ENCODE peak calls at places on chromosomes 1 and 21, in five cellular contexts. A, W, S, C and P are unnamed samples.

GRCh38 chr1:229675396-229675795 is 49.3 kb downstream of the URB2 start:
- DNase-seq in S (no peak), C (no peak), W (no peak), A (no peak), P (no peak)

GRCh38 chr1:160724445-160725242 is 13.0 kb upstream of the CD48 start:
- DNase-seq in W (no peak), C (no peak), A (no peak), S (no peak), P (no peak)

GRCh38 chr1:87204441-87204840 is 124.2 kb upstream of the LMO4 start:
- DNase-seq in W (no peak), C (no peak), A (no peak), S (no peak), P (no peak)

GRCh38 chr1:82449671-82450070 is 648.9 kb downstream of the ADGRL2 start:
- DNase-seq in C (no peak), A (no peak), W (no peak), S (no peak), P (no peak)

GRCh38 chr1:31372961-31373896 is at the start of gene FABP3:
- DNase-seq in A (no peak), C (no peak), W (no peak), S (peak; percentile 73), P (peak; percentile 20)

GRCh38 chr1:210294991-210295773 is 33.5 kb upstream of the HHAT start:
- DNase-seq in C (no peak), W (no peak), S (no peak), A (no peak), P (peak; percentile 68)

GRCh38 chr1:202834771-202835547 is 24.2 kb downstream of the PCAT6 start:
- DNase-seq in S (no peak), C (no peak), A (no peak), W (no peak), P (no peak)

GRCh38 chr1:221230605-221231004 is 351.4 kb downstream of the HLX start:
- DNase-seq in S (no peak), C (no peak), A (no peak), W (no peak), P (peak; percentile 43)

GRCh38 chr1:33667386-33668282 is 195.2 kb downstream of the ZSCAN20 start:
- DNase-seq in C (no peak), W (no peak), A (no peak), S (no peak), P (no peak)

GRCh38 chr1:44377925-44378784 is 23.1 kb upstream of the ERI3 start:
- DNase-seq in A (peak; percentile 24), C (peak; percentile 24), W (peak; percentile 16), S (peak; percentile 63), P (peak; percentile 24)

GRCh38 chr1:219938706-219939105 is 10.3 kb upstream of the SLC30A10 start:
- DNase-seq in A (no peak), S (no peak), C (no peak), W (no peak), P (no peak)

GRCh38 chr1:165056914-165057313 is 299.6 kb downstream of the LMX1A start:
- DNase-seq in S (peak; percentile 49), A (no peak), C (no peak), W (no peak), P (peak; percentile 33)

GRCh38 chr1:37477198-37477931 is 3.0 kb downstream of the ZC3H12A start:
- DNase-seq in A (peak; percentile 79), W (peak; percentile 89), C (peak; percentile 78), S (no peak), P (no peak)

GRCh38 chr21:44432841-44433790 is 22.2 kb upstream of the LRRC3 start:
- DNase-seq in A (no peak), C (no peak), S (no peak), W (no peak), P (no peak)

GRCh38 chr1:111192643-111193519 is 7.6 kb downstream of the DENND2D start:
- DNase-seq in A (no peak), S (no peak), C (no peak), W (no peak), P (no peak)

GRCh38 chr1:243601720-243602119 is 248.3 kb downstream of the AKT3 start:
- DNase-seq in S (no peak), C (no peak), W (no peak), A (no peak), P (no peak)

GRCh38 chr1:172143384-172144025 is 277.0 kb upstream of the C1orf105 start:
- DNase-seq in S (no peak), C (no peak), W (no peak), A (no peak), P (no peak)

GRCh38 chr1:234712891-234713305 is 102.9 kb upstream of the IRF2BP2 start:
- DNase-seq in C (no peak), A (no peak), S (no peak), W (no peak), P (no peak)

GRCh38 chr1:206506803-206507394 is 432 bp upstream of the RASSF5 start:
- DNase-seq in A (no peak), S (no peak), C (no peak), W (peak; percentile 21), P (no peak)

GRCh38 chr1:64038965-64039926 is 164.2 kb upstream of the UBE2U start:
- DNase-seq in C (no peak), S (peak; percentile 2), W (no peak), A (no peak), P (peak; percentile 47)

GRCh38 chr1:118923319-118923718 is 64.8 kb downstream of the TBX15 start:
- DNase-seq in C (no peak), A (no peak), S (no peak), W (no peak), P (no peak)

GRCh38 chr1:83318361-83318760 is 680.6 kb downstream of the TTLL7 start:
- DNase-seq in A (no peak), C (no peak), S (no peak), W (no peak), P (no peak)

GRCh38 chr1:168369655-168370054 is 89.0 kb downstream of the TBX19 start:
- DNase-seq in A (no peak), S (no peak), C (no peak), W (no peak), P (no peak)

GRCh38 chr21:46619846-46620245 is 15.0 kb upstream of the S100B start:
- DNase-seq in S (no peak), C (no peak), A (no peak), W (no peak), P (no peak)

GRCh38 chr1:115429884-115430283 is 91.8 kb upstream of the NGF start:
- DNase-seq in W (no peak), A (no peak), C (no peak), S (no peak), P (no peak)

GRCh38 chr1:96820111-96820510 is 98.5 kb downstream of the PTBP2 start:
- DNase-seq in W (no peak), S (no peak), A (no peak), C (no peak), P (no peak)

GRCh38 chr1:201348211-201348566 is 29.3 kb downstream of the TNNT2 start:
- DNase-seq in C (no peak), S (peak; percentile 17), A (no peak), W (no peak), P (peak; percentile 32)

GRCh38 chr1:92972413-92973129 is 11.3 kb upstream of the DIPK1A start:
- DNase-seq in A (no peak), S (no peak), C (no peak), W (no peak), P (no peak)

GRCh38 chr1:56866656-56867055 is 12.1 kb downstream of the C8A start:
- DNase-seq in A (no peak), C (no peak), S (no peak), W (no peak), P (no peak)

GRCh38 chr1:92571578-92571977 is 84.9 kb upstream of the GFI1 start:
- DNase-seq in S (no peak), C (no peak), W (no peak), A (no peak), P (no peak)

GRCh38 chr1:83818916-83819315 is 180.0 kb downstream of the TTLL7 start:
- DNase-seq in C (no peak), A (no peak), W (no peak), S (no peak), P (no peak)

GRCh38 chr1:88740784-88741183 is 56.7 kb downstream of the PKN2 start:
- DNase-seq in S (no peak), W (no peak), A (no peak), C (no peak), P (no peak)

GRCh38 chr1:4596486-4596885 is 57.9 kb upstream of the AJAP1 start:
- DNase-seq in S (no peak), A (no peak), C (no peak), W (no peak), P (no peak)

GRCh38 chr1:74193908-74194307 is 4.1 kb downstream of the LRRIQ3 start:
- DNase-seq in W (no peak), A (no peak), C (no peak), S (no peak), P (no peak)

GRCh38 chr1:101632548-101633256 is 364.0 kb downstream of the OLFM3 start:
- DNase-seq in A (no peak), S (no peak), W (no peak), C (no peak), P (peak; percentile 39)

GRCh38 chr1:10693497-10694273 is 102.8 kb downstream of the CASZ1 start:
- DNase-seq in A (peak; percentile 30), C (peak; percentile 42), S (peak; percentile 33), W (peak; percentile 47), P (peak; percentile 56)

GRCh38 chr1:235834620-235835019 is 32.1 kb downstream of the LYST start:
- DNase-seq in W (no peak), S (no peak), A (no peak), C (no peak), P (peak; percentile 76)

GRCh38 chr1:111593403-111594127 is 26.0 kb upstream of the RAP1A start:
- DNase-seq in C (no peak), S (no peak), W (no peak), A (no peak), P (no peak)

GRCh38 chr1:85585845-85586244 is 5.3 kb downstream of the CCN1 start:
- DNase-seq in W (no peak), C (no peak), A (no peak), S (no peak), P (no peak)